ENCODE peak calls at places on chromosomes 16 and 17, in four cellular contexts. D, K, G and L are unnamed samples.

GRCh38 chr17:44543905-44544523 is 13.3 kb upstream of the FZD2 start:
- DNase-seq in D (no peak), K (no peak), G (no peak), L (no peak)

GRCh38 chr17:54864636-54865420 is 35.8 kb upstream of the TOM1L1 start:
- DNase-seq in D (no peak), K (no peak), G (no peak), L (no peak)

GRCh38 chr17:45722161-45722560 is 62.0 kb upstream of the CRHR1 start:
- DNase-seq in D (peak; percentile 74), K (no peak), G (no peak), L (peak; percentile 31)

GRCh38 chr17:40168262-40168832 is 8.9 kb upstream of the RAPGEFL1 start:
- DNase-seq in D (peak; percentile 24), K (peak; percentile 72), G (peak; percentile 31), L (peak; percentile 61)

GRCh38 chr16:87849419-87850008 is 19.8 kb downstream of the SLC7A5 start:
- DNase-seq in D (no peak), K (no peak), G (no peak), L (no peak)

GRCh38 chr17:36468903-36469635 is 17.4 kb upstream of the ZNHIT3 start:
- DNase-seq in D (peak; percentile 56), K (no peak), G (no peak), L (no peak)

GRCh38 chr16:68331879-68332410 is 21.1 kb downstream of the PRMT7 start:
- DNase-seq in D (no peak), K (no peak), G (no peak), L (no peak)

GRCh38 chr16:85049864-85050263 is 22.3 kb downstream of the KIAA0513 start:
- DNase-seq in D (no peak), K (no peak), G (no peak), L (no peak)